ENCODE peak calls at places on chromosomes 4 and X, in five cellular contexts. One of them, this sample, is unnamed.
A peak's percentile ranks its signal among the peaks of the same experiment; 100 is the strongest.

GRCh38 chrX:148380614-148381561 is 119.5 kb upstream of the AFF2 start:
- DNase-seq in fibroblast of lung: no peak
- DNase-seq in endothelial cell of umbilical vein: no peak
- DNase-seq in CD8-positive, alpha-beta T cell: no peak
- DNase-seq in hepatocyte: peak; percentile 19
- DNase-seq in this sample: no peak

GRCh38 chr4:3415471-3416141 is 26.2 kb upstream of the HGFAC start:
- DNase-seq in hepatocyte: no peak
- DNase-seq in CD8-positive, alpha-beta T cell: no peak
- DNase-seq in fibroblast of lung: no peak
- DNase-seq in endothelial cell of umbilical vein: no peak
- DNase-seq in this sample: no peak

GRCh38 chr4:154719087-154719486 is 24.7 kb upstream of the LRAT start:
- DNase-seq in endothelial cell of umbilical vein: no peak
- DNase-seq in fibroblast of lung: peak; percentile 63
- DNase-seq in CD8-positive, alpha-beta T cell: no peak
- DNase-seq in hepatocyte: no peak
- DNase-seq in this sample: no peak

GRCh38 chr4:153987291-153987690 is 198.4 kb upstream of the SFRP2 start:
- DNase-seq in endothelial cell of umbilical vein: no peak
- DNase-seq in CD8-positive, alpha-beta T cell: no peak
- DNase-seq in hepatocyte: no peak
- DNase-seq in fibroblast of lung: peak; percentile 28
- DNase-seq in this sample: no peak

GRCh38 chr4:182917182-182918043 is at the start of gene DCTD:
- DNase-seq in CD8-positive, alpha-beta T cell: peak; percentile 47
- DNase-seq in fibroblast of lung: peak; percentile 66
- DNase-seq in hepatocyte: peak; percentile 91
- DNase-seq in endothelial cell of umbilical vein: peak; percentile 60
- DNase-seq in this sample: peak; percentile 94

GRCh38 chr4:55183926-55184599 is 58.7 kb upstream of the KDR start:
- DNase-seq in CD8-positive, alpha-beta T cell: no peak
- DNase-seq in fibroblast of lung: peak; percentile 92
- DNase-seq in hepatocyte: peak; percentile 70
- DNase-seq in endothelial cell of umbilical vein: peak; percentile 81
- DNase-seq in this sample: peak; percentile 21

GRCh38 chr4:52751349-52751911 is at the start of gene ERVMER34-1:
- DNase-seq in CD8-positive, alpha-beta T cell: no peak
- DNase-seq in endothelial cell of umbilical vein: peak; percentile 42
- DNase-seq in hepatocyte: peak; percentile 72
- DNase-seq in fibroblast of lung: peak; percentile 14
- DNase-seq in this sample: peak; percentile 91

GRCh38 chrX:38699603-38700110 is 101.6 kb upstream of the MID1IP1 start:
- DNase-seq in CD8-positive, alpha-beta T cell: no peak
- DNase-seq in endothelial cell of umbilical vein: no peak
- DNase-seq in hepatocyte: no peak
- DNase-seq in fibroblast of lung: no peak
- DNase-seq in this sample: no peak

GRCh38 chr4:152246659-152247058 is 289.2 kb downstream of the FBXW7 start:
- DNase-seq in endothelial cell of umbilical vein: no peak
- DNase-seq in CD8-positive, alpha-beta T cell: no peak
- DNase-seq in hepatocyte: no peak
- DNase-seq in fibroblast of lung: no peak
- DNase-seq in this sample: no peak

GRCh38 chrX:12563121-12563520 is 228.1 kb upstream of the PRPS2 start:
- DNase-seq in CD8-positive, alpha-beta T cell: no peak
- DNase-seq in hepatocyte: peak; percentile 12
- DNase-seq in endothelial cell of umbilical vein: no peak
- DNase-seq in fibroblast of lung: peak; percentile 14
- DNase-seq in this sample: no peak

GRCh38 chrX:86237482-86237881 is 89.2 kb downstream of the DACH2 start:
- DNase-seq in CD8-positive, alpha-beta T cell: no peak
- DNase-seq in fibroblast of lung: no peak
- DNase-seq in endothelial cell of umbilical vein: no peak
- DNase-seq in hepatocyte: no peak
- DNase-seq in this sample: no peak

GRCh38 chr4:110310795-110311194 is 112.4 kb upstream of the ELOVL6 start:
- DNase-seq in hepatocyte: no peak
- DNase-seq in endothelial cell of umbilical vein: no peak
- DNase-seq in CD8-positive, alpha-beta T cell: no peak
- DNase-seq in fibroblast of lung: no peak
- DNase-seq in this sample: no peak

GRCh38 chr4:30802622-30803323 is 82.6 kb downstream of the PCDH7 start:
- DNase-seq in endothelial cell of umbilical vein: peak; percentile 75
- DNase-seq in hepatocyte: no peak
- DNase-seq in CD8-positive, alpha-beta T cell: no peak
- DNase-seq in fibroblast of lung: peak; percentile 80
- DNase-seq in this sample: no peak

GRCh38 chr4:13233755-13234154 is 250.4 kb downstream of the RAB28 start:
- DNase-seq in fibroblast of lung: no peak
- DNase-seq in CD8-positive, alpha-beta T cell: no peak
- DNase-seq in endothelial cell of umbilical vein: no peak
- DNase-seq in hepatocyte: no peak
- DNase-seq in this sample: no peak

GRCh38 chrX:71144651-71145050 is at the start of gene NLGN3:
- DNase-seq in hepatocyte: no peak
- DNase-seq in CD8-positive, alpha-beta T cell: no peak
- DNase-seq in endothelial cell of umbilical vein: no peak
- DNase-seq in fibroblast of lung: peak; percentile 0
- DNase-seq in this sample: peak; percentile 87

GRCh38 chr4:188941524-188942109 is 802.4 kb downstream of the TRIML1 start:
- DNase-seq in endothelial cell of umbilical vein: no peak
- DNase-seq in fibroblast of lung: peak; percentile 98
- DNase-seq in hepatocyte: peak; percentile 54
- DNase-seq in CD8-positive, alpha-beta T cell: no peak
- DNase-seq in this sample: no peak

GRCh38 chr4:168695288-168695687 is 198.4 kb downstream of the PALLD start:
- DNase-seq in hepatocyte: no peak
- DNase-seq in CD8-positive, alpha-beta T cell: no peak
- DNase-seq in endothelial cell of umbilical vein: no peak
- DNase-seq in fibroblast of lung: no peak
- DNase-seq in this sample: no peak

GRCh38 chr4:140266958-140267568 is 106.4 kb upstream of the SCOC start:
- DNase-seq in fibroblast of lung: peak; percentile 88
- DNase-seq in hepatocyte: no peak
- DNase-seq in CD8-positive, alpha-beta T cell: no peak
- DNase-seq in endothelial cell of umbilical vein: no peak
- DNase-seq in this sample: no peak

GRCh38 chr4:123667496-123667895 is 270.9 kb downstream of the SPRY1 start:
- DNase-seq in endothelial cell of umbilical vein: no peak
- DNase-seq in CD8-positive, alpha-beta T cell: no peak
- DNase-seq in fibroblast of lung: peak; percentile 74
- DNase-seq in hepatocyte: no peak
- DNase-seq in this sample: no peak

GRCh38 chr4:87680271-87680670 is 30.2 kb downstream of the DMP1 start:
- DNase-seq in CD8-positive, alpha-beta T cell: no peak
- DNase-seq in endothelial cell of umbilical vein: no peak
- DNase-seq in hepatocyte: no peak
- DNase-seq in fibroblast of lung: no peak
- DNase-seq in this sample: no peak

GRCh38 chr4:77820836-77821561 is 1.8 kb upstream of the CNOT6L start:
- DNase-seq in fibroblast of lung: peak; percentile 37
- DNase-seq in hepatocyte: peak; percentile 11
- DNase-seq in endothelial cell of umbilical vein: peak; percentile 14
- DNase-seq in CD8-positive, alpha-beta T cell: no peak
- DNase-seq in this sample: no peak

GRCh38 chr4:83876047-83876446 is 340.1 kb downstream of the GPAT3 start:
- DNase-seq in fibroblast of lung: no peak
- DNase-seq in CD8-positive, alpha-beta T cell: no peak
- DNase-seq in endothelial cell of umbilical vein: no peak
- DNase-seq in hepatocyte: no peak
- DNase-seq in this sample: no peak

GRCh38 chrX:13128104-13128503 is 83.7 kb upstream of the FAM9C start:
- DNase-seq in endothelial cell of umbilical vein: peak; percentile 28
- DNase-seq in fibroblast of lung: peak; percentile 60
- DNase-seq in CD8-positive, alpha-beta T cell: no peak
- DNase-seq in hepatocyte: no peak
- DNase-seq in this sample: no peak

DNA sequence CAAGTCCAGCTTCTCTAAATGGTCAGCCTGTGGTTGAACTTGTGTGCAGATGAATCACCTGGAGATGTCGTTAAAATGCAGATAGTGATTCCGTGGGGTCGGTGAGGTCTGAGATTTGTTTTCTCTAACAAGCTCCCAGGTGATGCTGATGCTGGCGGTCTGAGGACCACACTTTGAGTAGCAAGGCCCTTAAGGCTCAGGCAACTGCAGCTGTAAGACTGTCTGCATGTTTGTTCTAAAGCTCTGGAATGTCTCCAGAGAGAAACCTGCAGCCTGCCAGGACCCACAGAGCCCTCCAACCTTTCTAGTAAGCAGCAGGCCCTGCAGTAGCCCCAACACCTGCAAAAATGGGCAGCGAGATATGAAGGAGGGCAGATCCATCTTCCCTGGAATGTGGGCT is 9.2 kb downstream of the SCD5 start:
- DNase-seq in endothelial cell of umbilical vein: no peak
- DNase-seq in fibroblast of lung: no peak
- DNase-seq in CD8-positive, alpha-beta T cell: no peak
- DNase-seq in hepatocyte: no peak
- DNase-seq in this sample: no peak
- H3K27me3 ChIP-seq in endothelial cell of umbilical vein: no peaks in the 10 kb centered on the region
- H3K27me3 ChIP-seq in fibroblast of lung: no peaks in the 10 kb centered on the region
- H3K27me3 ChIP-seq in CD8-positive, alpha-beta T cell: no peaks in the 10 kb centered on the region
- H3K27me3 ChIP-seq in hepatocyte: no peaks in the 10 kb centered on the region
- H3K27me3 ChIP-seq in this sample: peaks cover 84% of the 10 kb centered on the region

GRCh38 chrX:153967536-153968214 is 3.9 kb downstream of the HCFC1 start:
- DNase-seq in hepatocyte: no peak
- DNase-seq in CD8-positive, alpha-beta T cell: no peak
- DNase-seq in endothelial cell of umbilical vein: peak; percentile 24
- DNase-seq in fibroblast of lung: no peak
- DNase-seq in this sample: no peak
- H3K4me3 ChIP-seq in hepatocyte: no peak overlapping the region
- H3K4me3 ChIP-seq in CD8-positive, alpha-beta T cell: peak overlapping the region; percentile 94
- H3K4me3 ChIP-seq in endothelial cell of umbilical vein: no peak overlapping the region
- H3K4me3 ChIP-seq in fibroblast of lung: peak overlapping the region; percentile 81
- H3K4me3 ChIP-seq in this sample: no peak overlapping the region

DNA sequence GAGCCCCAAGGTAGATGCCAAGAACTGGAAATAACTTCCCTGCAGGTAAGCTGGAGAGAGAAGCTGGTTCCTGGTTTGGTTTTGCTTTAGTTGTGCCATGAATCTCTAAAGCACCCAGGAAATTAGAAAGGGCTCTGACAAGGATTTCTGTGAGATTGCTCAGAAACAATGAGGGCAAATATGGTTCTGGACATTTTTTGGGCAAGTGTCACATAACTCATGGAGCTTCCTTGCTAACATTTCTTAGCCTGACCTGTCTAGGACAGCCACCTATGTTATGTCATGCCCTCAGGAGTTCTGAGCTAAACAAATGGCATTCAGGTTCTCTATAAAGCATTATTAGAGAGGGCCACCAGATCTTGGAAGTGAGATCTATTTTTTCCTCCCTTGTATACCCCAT is 131.8 kb downstream of the GUCY2F start:
- DNase-seq in hepatocyte: no peak
- DNase-seq in CD8-positive, alpha-beta T cell: no peak
- DNase-seq in fibroblast of lung: no peak
- DNase-seq in endothelial cell of umbilical vein: no peak
- DNase-seq in this sample: no peak
- H3K27me3 ChIP-seq in hepatocyte: no peaks in the 10 kb centered on the region
- H3K27me3 ChIP-seq in CD8-positive, alpha-beta T cell: no peaks in the 10 kb centered on the region
- H3K27me3 ChIP-seq in fibroblast of lung: no peaks in the 10 kb centered on the region
- H3K27me3 ChIP-seq in endothelial cell of umbilical vein: peaks cover 3% of the 10 kb centered on the region
- H3K27me3 ChIP-seq in this sample: no peaks in the 10 kb centered on the region

GRCh38 chr4:46819095-46819494 is 90.0 kb downstream of the COX7B2 start:
- DNase-seq in CD8-positive, alpha-beta T cell: no peak
- DNase-seq in hepatocyte: no peak
- DNase-seq in endothelial cell of umbilical vein: no peak
- DNase-seq in fibroblast of lung: no peak
- DNase-seq in this sample: no peak
- H3K4me3 ChIP-seq in CD8-positive, alpha-beta T cell: no peak overlapping the region
- H3K4me3 ChIP-seq in hepatocyte: no peak overlapping the region
- H3K4me3 ChIP-seq in endothelial cell of umbilical vein: no peak overlapping the region
- H3K4me3 ChIP-seq in fibroblast of lung: no peak overlapping the region
- H3K4me3 ChIP-seq in this sample: no peak overlapping the region

DNA sequence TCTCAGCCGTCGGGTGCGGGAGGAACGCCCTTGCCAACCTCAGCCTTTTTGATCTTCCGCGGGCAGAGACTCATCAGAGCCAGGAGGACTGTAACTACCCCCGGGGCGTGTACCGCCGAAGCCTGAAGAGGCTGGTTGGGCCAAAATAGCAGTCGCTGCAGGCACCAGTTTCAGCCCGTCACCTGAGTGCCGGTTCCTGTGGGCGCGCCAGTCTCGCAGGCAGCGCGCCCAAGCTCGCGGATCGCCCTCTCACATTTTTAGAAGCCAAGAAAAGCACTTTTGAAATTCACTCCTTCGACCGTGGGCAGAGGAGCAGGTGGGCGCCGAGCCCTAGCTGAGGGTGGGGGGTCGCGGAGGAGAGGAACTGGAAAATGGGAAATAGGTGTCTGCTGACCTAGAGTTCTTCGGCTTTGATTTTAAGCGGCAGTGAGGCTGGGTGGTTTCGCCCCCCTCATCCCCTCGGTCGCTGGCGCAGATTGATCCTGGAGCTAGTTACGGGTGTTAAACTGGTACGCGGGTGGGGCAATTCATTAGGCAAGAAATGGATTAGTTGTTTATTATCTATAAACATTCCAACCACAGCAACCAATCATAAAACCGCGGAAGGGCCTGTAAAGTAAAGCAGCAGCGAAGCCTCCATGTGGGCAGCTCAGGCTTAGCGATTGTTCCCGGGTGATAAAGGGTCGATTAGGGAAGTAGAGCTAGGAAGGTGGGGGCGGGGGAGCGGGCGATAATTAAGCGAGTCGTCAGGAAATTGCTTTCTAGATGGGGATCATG is 69.2 kb downstream of the FBXO8 start:
- DNase-seq in CD8-positive, alpha-beta T cell: no peak
- DNase-seq in endothelial cell of umbilical vein: no peak
- DNase-seq in fibroblast of lung: peak; percentile 18
- DNase-seq in hepatocyte: peak; percentile 33
- DNase-seq in this sample: peak; percentile 66
- H3K27me3 ChIP-seq in CD8-positive, alpha-beta T cell: peaks cover 59% of the 10 kb centered on the region
- H3K27me3 ChIP-seq in endothelial cell of umbilical vein: peaks cover 71% of the 10 kb centered on the region
- H3K27me3 ChIP-seq in fibroblast of lung: peaks cover 48% of the 10 kb centered on the region
- H3K27me3 ChIP-seq in hepatocyte: peaks cover 90% of the 10 kb centered on the region
- H3K27me3 ChIP-seq in this sample: peaks cover 90% of the 10 kb centered on the region

This sample was measured in H7.